ENCODE peak calls at places on chromosome 1, in eight cellular contexts. K, T, H, W, G, M, B and Q are unnamed samples.

GRCh38 chr1:29590583-29591555 is 354.5 kb downstream of the PTPRU start:
- DNase-seq in K (no peak), T (no peak), H (no peak), W (no peak), G (no peak), M (no peak), B (no peak), Q (no peak)

GRCh38 chr1:101438359-101438758 is 201.5 kb downstream of the S1PR1 start:
- DNase-seq in K (no peak), T (no peak), H (no peak), W (no peak), G (no peak), M (no peak), B (no peak), Q (no peak)

GRCh38 chr1:244339776-244340175 is 111.9 kb downstream of the ADSS2 start:
- DNase-seq in K (no peak), T (no peak), H (no peak), W (no peak), G (no peak), M (no peak), B (peak; percentile 26), Q (no peak)

GRCh38 chr1:54125671-54126070 is 27.1 kb downstream of the CDCP2 start:
- DNase-seq in K (peak; percentile 47), T (no peak), H (no peak), W (peak; percentile 57), G (no peak), M (no peak), B (peak; percentile 54), Q (no peak)

GRCh38 chr1:214233856-214234634 is 46.9 kb upstream of the SMYD2 start:
- DNase-seq in K (no peak), T (no peak), H (no peak), W (no peak), G (no peak), M (no peak), B (no peak), Q (no peak)

GRCh38 chr1:168360151-168360550 is 79.5 kb downstream of the TBX19 start:
- DNase-seq in K (no peak), T (no peak), H (peak; percentile 9), W (no peak), G (no peak), M (no peak), B (no peak), Q (peak; percentile 88)

GRCh38 chr1:116997011-116997410 is 4.5 kb upstream of the CD101 start:
- DNase-seq in K (no peak), T (no peak), H (no peak), W (no peak), G (no peak), M (no peak), B (no peak), Q (no peak)

GRCh38 chr1:110150330-110151174 is at the start of gene SLC6A17:
- DNase-seq in K (no peak), T (no peak), H (no peak), W (no peak), G (no peak), M (no peak), B (peak; percentile 61), Q (no peak)

GRCh38 chr1:185720633-185721272 is 13.4 kb upstream of the HMCN1 start:
- DNase-seq in K (no peak), T (no peak), H (no peak), W (no peak), G (no peak), M (no peak), B (no peak), Q (no peak)